ENCODE peak calls at places on chromosomes 1 and 21, in six cellular contexts. One of them, this sample, is unnamed.

GRCh38 chr1:54249798-54250497 is 50.0 kb downstream of the MRPL37 start:
- DNase-seq in A549: peak
- DNase-seq in tibial nerve: peak
- DNase-seq in hepatocyte: peak
- DNase-seq in WERI-Rb-1: no peak
- DNase-seq in ovary: no peak
- DNase-seq in this sample: peak

GRCh38 chr21:34202553-34203332 is 129.4 kb downstream of the MRPS6 start:
- DNase-seq in A549: peak
- DNase-seq in tibial nerve: no peak
- DNase-seq in hepatocyte: peak
- DNase-seq in WERI-Rb-1: peak
- DNase-seq in ovary: peak
- DNase-seq in this sample: no peak

GRCh38 chr1:20212685-20213331 is 26.5 kb upstream of the PLA2G2C start:
- DNase-seq in A549: peak
- DNase-seq in tibial nerve: no peak
- DNase-seq in hepatocyte: peak
- DNase-seq in WERI-Rb-1: peak
- DNase-seq in ovary: peak
- DNase-seq in this sample: no peak

GRCh38 chr1:150564051-150564991 is 15.1 kb downstream of the MCL1 start:
- DNase-seq in A549: no peak
- DNase-seq in tibial nerve: peak
- DNase-seq in hepatocyte: peak
- DNase-seq in WERI-Rb-1: no peak
- DNase-seq in ovary: no peak
- DNase-seq in this sample: no peak

GRCh38 chr1:29357452-29357851 is 121.1 kb downstream of the PTPRU start:
- DNase-seq in A549: no peak
- DNase-seq in tibial nerve: no peak
- DNase-seq in hepatocyte: no peak
- DNase-seq in WERI-Rb-1: no peak
- DNase-seq in ovary: no peak
- DNase-seq in this sample: no peak

GRCh38 chr1:110248746-110249145 is 38.6 kb downstream of the KCNC4 start:
- DNase-seq in A549: no peak
- DNase-seq in tibial nerve: no peak
- DNase-seq in hepatocyte: no peak
- DNase-seq in WERI-Rb-1: no peak
- DNase-seq in ovary: no peak
- DNase-seq in this sample: no peak

GRCh38 chr1:183093821-183094287 is 70.6 kb downstream of the LAMC1 start:
- DNase-seq in A549: peak
- DNase-seq in tibial nerve: no peak
- DNase-seq in hepatocyte: no peak
- DNase-seq in WERI-Rb-1: no peak
- DNase-seq in ovary: no peak
- DNase-seq in this sample: peak

GRCh38 chr1:26529405-26529654 is 231 bp upstream of the RPS6KA1 start:
- DNase-seq in A549: no peak
- DNase-seq in tibial nerve: no peak
- DNase-seq in hepatocyte: no peak
- DNase-seq in WERI-Rb-1: no peak
- DNase-seq in ovary: no peak
- DNase-seq in this sample: no peak

GRCh38 chr1:17923684-17924083 is 168.6 kb downstream of the ACTL8 start:
- DNase-seq in A549: no peak
- DNase-seq in tibial nerve: no peak
- DNase-seq in hepatocyte: no peak
- DNase-seq in WERI-Rb-1: no peak
- DNase-seq in ovary: no peak
- DNase-seq in this sample: no peak

GRCh38 chr1:82392513-82392912 is 591.8 kb downstream of the ADGRL2 start:
- DNase-seq in A549: no peak
- DNase-seq in tibial nerve: no peak
- DNase-seq in hepatocyte: no peak
- DNase-seq in WERI-Rb-1: no peak
- DNase-seq in ovary: no peak
- DNase-seq in this sample: no peak

GRCh38 chr1:175887521-175887920 is 144.1 kb upstream of the TNR start:
- DNase-seq in A549: no peak
- DNase-seq in tibial nerve: no peak
- DNase-seq in hepatocyte: no peak
- DNase-seq in WERI-Rb-1: no peak
- DNase-seq in ovary: no peak
- DNase-seq in this sample: no peak

GRCh38 chr1:85495556-85495955 is 30.6 kb upstream of the DDAH1 start:
- DNase-seq in A549: peak
- DNase-seq in tibial nerve: no peak
- DNase-seq in hepatocyte: no peak
- DNase-seq in WERI-Rb-1: peak
- DNase-seq in ovary: no peak
- DNase-seq in this sample: no peak

GRCh38 chr1:86084998-86085397 is 71.6 kb downstream of the COL24A1 start:
- DNase-seq in A549: no peak
- DNase-seq in tibial nerve: no peak
- DNase-seq in hepatocyte: no peak
- DNase-seq in WERI-Rb-1: no peak
- DNase-seq in ovary: no peak
- DNase-seq in this sample: no peak

GRCh38 chr1:68516066-68516465 is 19.2 kb upstream of the DEPDC1 start:
- DNase-seq in A549: no peak
- DNase-seq in tibial nerve: no peak
- DNase-seq in hepatocyte: no peak
- DNase-seq in WERI-Rb-1: no peak
- DNase-seq in ovary: no peak
- DNase-seq in this sample: no peak

GRCh38 chr1:234408757-234409156 is 35.5 kb downstream of the COA6 start:
- DNase-seq in A549: no peak
- DNase-seq in tibial nerve: no peak
- DNase-seq in hepatocyte: no peak
- DNase-seq in WERI-Rb-1: no peak
- DNase-seq in ovary: no peak
- DNase-seq in this sample: no peak

GRCh38 chr1:103146143-103146542 is 37.8 kb upstream of the COL11A1 start:
- DNase-seq in A549: no peak
- DNase-seq in tibial nerve: no peak
- DNase-seq in hepatocyte: no peak
- DNase-seq in WERI-Rb-1: no peak
- DNase-seq in ovary: no peak
- DNase-seq in this sample: no peak

GRCh38 chr1:211521102-211521815 is 29.3 kb upstream of the RD3 start:
- DNase-seq in A549: no peak
- DNase-seq in tibial nerve: no peak
- DNase-seq in hepatocyte: no peak
- DNase-seq in WERI-Rb-1: no peak
- DNase-seq in ovary: no peak
- DNase-seq in this sample: no peak

GRCh38 chr1:152926091-152926490 is 17.7 kb downstream of the IVL start:
- DNase-seq in A549: peak
- DNase-seq in tibial nerve: no peak
- DNase-seq in hepatocyte: no peak
- DNase-seq in WERI-Rb-1: peak
- DNase-seq in ovary: no peak
- DNase-seq in this sample: no peak

GRCh38 chr1:12387641-12388040 is 157.8 kb downstream of the VPS13D start:
- DNase-seq in A549: peak
- DNase-seq in tibial nerve: no peak
- DNase-seq in hepatocyte: no peak
- DNase-seq in WERI-Rb-1: no peak
- DNase-seq in ovary: no peak
- DNase-seq in this sample: no peak

GRCh38 chr1:178702141-178702540 is 22.9 kb upstream of the RALGPS2 start:
- DNase-seq in A549: no peak
- DNase-seq in tibial nerve: no peak
- DNase-seq in hepatocyte: no peak
- DNase-seq in WERI-Rb-1: no peak
- DNase-seq in ovary: no peak
- DNase-seq in this sample: no peak

GRCh38 chr1:226404904-226405222 is 3.0 kb downstream of the PARP1 start:
- DNase-seq in A549: no peak
- DNase-seq in tibial nerve: no peak
- DNase-seq in hepatocyte: no peak
- DNase-seq in WERI-Rb-1: no peak
- DNase-seq in ovary: no peak
- DNase-seq in this sample: no peak

GRCh38 chr1:151992345-151993083 is 1.1 kb downstream of the S100A10 start:
- DNase-seq in A549: peak
- DNase-seq in tibial nerve: peak
- DNase-seq in hepatocyte: peak
- DNase-seq in WERI-Rb-1: no peak
- DNase-seq in ovary: peak
- DNase-seq in this sample: peak

DNA sequence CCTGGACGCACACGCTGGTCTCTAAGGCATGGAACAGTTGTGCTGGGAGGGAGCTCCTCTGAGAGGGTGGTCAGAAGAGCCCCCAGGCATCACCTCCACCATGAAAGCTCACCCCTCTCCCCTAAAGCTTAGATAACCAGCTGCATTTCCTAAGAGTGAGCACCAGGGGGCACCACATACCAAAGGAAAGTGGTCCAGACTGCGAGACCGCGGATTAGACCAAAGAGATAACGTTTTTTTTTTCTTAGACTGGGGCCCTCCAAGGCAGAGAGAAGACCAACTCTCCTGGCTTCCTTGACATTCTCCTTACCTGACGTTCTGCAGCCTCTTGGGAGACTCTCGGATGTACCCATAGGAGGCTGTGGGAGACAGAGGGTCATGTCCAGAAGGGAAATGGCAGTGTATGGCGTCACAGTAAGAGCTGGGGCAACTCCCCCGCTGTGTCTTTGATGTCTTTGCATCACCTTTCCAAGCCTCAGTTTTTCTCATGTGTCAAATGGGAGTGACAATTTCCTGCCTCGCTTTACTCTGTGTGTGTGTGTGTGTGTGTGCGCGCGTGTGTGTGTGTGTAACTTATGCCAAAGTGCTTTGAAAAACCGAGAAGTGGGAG is 12.3 kb upstream of the IFNLR1 start:
- DNase-seq in A549: peak
- DNase-seq in tibial nerve: no peak
- DNase-seq in hepatocyte: peak
- DNase-seq in WERI-Rb-1: peak
- DNase-seq in ovary: peak
- DNase-seq in this sample: no peak
- H3K4me3 ChIP-seq in A549: no peak
- H3K4me3 ChIP-seq in tibial nerve: no peak
- H3K4me3 ChIP-seq in hepatocyte: no peak
- H3K4me3 ChIP-seq in WERI-Rb-1: no peak
- H3K4me3 ChIP-seq in ovary: no peak
- H3K4me3 ChIP-seq in this sample: no peak

GRCh38 chr1:31765041-31765467 is 914 bp upstream of the ADGRB2 start:
- DNase-seq in A549: peak
- DNase-seq in tibial nerve: no peak
- DNase-seq in hepatocyte: no peak
- DNase-seq in WERI-Rb-1: peak
- DNase-seq in ovary: no peak
- DNase-seq in this sample: no peak
- TF ChIP-seq CTCF in A549: peak
- TF ChIP-seq CTCF in tibial nerve: peak
- TF ChIP-seq CTCF in hepatocyte: peak
- TF ChIP-seq CTCF in WERI-Rb-1: peak
- TF ChIP-seq CTCF in ovary: no peak
- TF ChIP-seq CTCF in this sample: peak

GRCh38 chr1:243253211-243253926 is 1.7 kb downstream of the CEP170 start:
- DNase-seq in A549: no peak
- DNase-seq in tibial nerve: no peak
- DNase-seq in hepatocyte: no peak
- DNase-seq in WERI-Rb-1: no peak
- DNase-seq in ovary: no peak
- DNase-seq in this sample: no peak
- H3K4me3 ChIP-seq in A549: peak
- H3K4me3 ChIP-seq in tibial nerve: peak
- H3K4me3 ChIP-seq in hepatocyte: peak
- H3K4me3 ChIP-seq in WERI-Rb-1: peak
- H3K4me3 ChIP-seq in ovary: peak
- H3K4me3 ChIP-seq in this sample: peak

GRCh38 chr1:51566260-51566659 is 47.2 kb upstream of the EPS15 start:
- DNase-seq in A549: no peak
- DNase-seq in tibial nerve: no peak
- DNase-seq in hepatocyte: no peak
- DNase-seq in WERI-Rb-1: no peak
- DNase-seq in ovary: no peak
- DNase-seq in this sample: no peak
- TF ChIP-seq CTCF in A549: no peak
- TF ChIP-seq CTCF in tibial nerve: no peak
- TF ChIP-seq CTCF in hepatocyte: no peak
- TF ChIP-seq CTCF in WERI-Rb-1: no peak
- TF ChIP-seq CTCF in ovary: no peak
- TF ChIP-seq CTCF in this sample: no peak

DNA sequence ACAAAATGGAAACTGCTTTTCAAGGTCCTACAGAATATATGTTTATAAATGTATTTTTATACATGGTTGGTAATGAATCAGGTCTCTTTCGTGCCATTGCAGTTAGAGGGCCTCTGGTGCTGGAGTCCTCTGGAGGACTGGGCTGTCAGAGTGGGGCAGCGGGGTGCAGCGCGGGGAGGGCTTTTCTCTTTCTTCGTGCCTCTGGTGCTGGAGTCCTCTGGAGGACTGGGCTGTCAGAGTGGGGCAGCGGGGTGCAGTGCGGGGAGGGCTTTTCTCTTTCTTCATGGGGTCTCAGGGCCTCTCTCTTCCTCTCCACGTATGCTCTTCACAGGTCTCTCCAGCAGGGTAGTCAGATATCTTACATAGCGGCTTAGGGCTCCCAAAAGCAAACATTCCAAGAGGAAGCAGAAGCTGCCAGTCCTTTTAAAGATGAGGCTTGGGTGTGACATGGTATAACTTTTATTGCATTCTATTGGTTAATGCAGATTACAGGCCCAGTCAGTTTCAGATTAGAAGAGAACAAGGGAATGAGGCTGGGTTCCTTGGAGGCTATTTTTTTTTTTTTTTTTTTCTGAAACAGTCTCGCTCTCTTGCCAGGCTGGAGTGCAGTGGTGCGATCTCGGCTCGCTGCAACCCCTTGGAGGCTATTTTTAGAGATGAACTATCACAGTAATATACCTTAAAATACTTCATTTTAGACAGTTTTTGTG is 13.1 kb downstream of the SDCCAG8 start:
- DNase-seq in A549: peak
- DNase-seq in tibial nerve: no peak
- DNase-seq in hepatocyte: no peak
- DNase-seq in WERI-Rb-1: no peak
- DNase-seq in ovary: no peak
- DNase-seq in this sample: no peak
- H3K4me3 ChIP-seq in A549: peak
- H3K4me3 ChIP-seq in tibial nerve: no peak
- H3K4me3 ChIP-seq in hepatocyte: no peak
- H3K4me3 ChIP-seq in WERI-Rb-1: no peak
- H3K4me3 ChIP-seq in ovary: no peak
- H3K4me3 ChIP-seq in this sample: no peak

This sample was measured in BJ.